ENCODE peak calls at places on chromosomes 16 and 17, in eight cellular contexts. H is T-helper 2 cell, O is mammary epithelial cell, B is thyroid gland, Z is amniotic stem cell, I is G401, W is endodermal cell, E is heart left ventricle. K is an unnamed sample.

GRCh38 chr17:75908201-75908600 is 3.5 kb upstream of the MRPL38 start:
- DNase-seq in B (peak), W (no peak), O (no peak), Z (no peak), H (no peak), E (peak), I (no peak), K (no peak)

GRCh38 chr17:14488958-14489550 is 188.2 kb downstream of the HS3ST3B1 start:
- DNase-seq in E (no peak), W (no peak), B (no peak), I (no peak), Z (no peak), O (no peak), H (no peak), K (no peak)

GRCh38 chr17:82917656-82918345 is 78.0 kb upstream of the ZNF750 start:
- DNase-seq in I (no peak), W (peak), O (no peak), B (peak), Z (no peak), E (no peak), H (no peak), K (peak)

GRCh38 chr17:80187493-80187892 is 17.7 kb downstream of the CARD14 start:
- DNase-seq in E (peak), O (peak), H (no peak), Z (no peak), I (no peak), W (no peak), B (no peak), K (peak)

GRCh38 chr17:76193616-76194015 is 46.7 kb downstream of the RNF157 start:
- DNase-seq in W (peak), E (no peak), B (no peak), O (no peak), Z (no peak), I (no peak), H (no peak), K (no peak)

GRCh38 chr16:51374346-51374745 is 223.3 kb upstream of the SALL1 start:
- DNase-seq in B (no peak), H (no peak), W (no peak), E (no peak), I (no peak), Z (peak), O (peak), K (no peak)

GRCh38 chr17:31493656-31494155 is 102.2 kb downstream of the RAB11FIP4 start:
- DNase-seq in W (no peak), E (no peak), I (no peak), O (no peak), Z (no peak), H (no peak), B (no peak), K (no peak)

GRCh38 chr17:80379348-80379747 is 35.6 kb upstream of the ENDOV start:
- DNase-seq in W (no peak), B (no peak), E (no peak), H (no peak), Z (no peak), O (no peak), I (no peak), K (no peak)

GRCh38 chr16:84245933-84246678 is 6.3 kb upstream of the KCNG4 start:
- DNase-seq in E (no peak), Z (no peak), W (no peak), O (no peak), B (no peak), I (no peak), H (no peak), K (no peak)

GRCh38 chr17:44788139-44788538 is 29.4 kb downstream of the ADAM11 start:
- DNase-seq in I (no peak), H (no peak), B (no peak), W (peak), Z (no peak), E (no peak), O (no peak), K (no peak)

GRCh38 chr17:29108806-29109476 is 66.0 kb downstream of the PIPOX start:
- DNase-seq in I (no peak), W (no peak), E (no peak), Z (no peak), H (no peak), B (no peak), O (no peak), K (peak)

GRCh38 chr16:22092143-22092933 is at the start of gene VWA3A:
- DNase-seq in I (no peak), B (peak), W (peak), O (no peak), H (no peak), E (no peak), Z (no peak), K (peak)

GRCh38 chr17:65604070-65604469 is 42.6 kb upstream of the AXIN2 start:
- DNase-seq in B (no peak), W (no peak), E (no peak), O (no peak), H (no peak), I (no peak), Z (no peak), K (no peak)

GRCh38 chr17:19707728-19708221 is 8.6 kb downstream of the SLC47A2 start:
- DNase-seq in H (no peak), B (peak), O (no peak), I (no peak), E (no peak), W (peak), Z (no peak), K (no peak)

GRCh38 chr17:65633146-65633881 is 71.9 kb upstream of the AXIN2 start:
- DNase-seq in O (no peak), Z (no peak), E (no peak), W (no peak), B (no peak), H (no peak), I (no peak), K (no peak)

GRCh38 chr16:16150117-16150877 is 73.0 kb downstream of the ABCC6 start:
- DNase-seq in I (peak), W (peak), E (peak), Z (no peak), H (no peak), B (peak), O (no peak), K (peak)

GRCh38 chr16:57663917-57664661 is 4.0 kb upstream of the ADGRG3 start:
- DNase-seq in I (no peak), Z (no peak), E (no peak), O (no peak), B (no peak), H (no peak), W (no peak), K (no peak)

K was measured in body of pancreas.